ENCODE peak calls at places on chromosomes 16 and 17, in four cellular contexts. T is GM13977, F is cardiac fibroblast, N is PC-9. V is an unnamed sample.

GRCh38 chr17:54948380-54948779 is 20.1 kb downstream of the COX11 start:
- DNase-seq in T (no peak), F (peak), N (peak), V (no peak)

GRCh38 chr17:1590031-1590746 is 27.6 kb upstream of the PITPNA start:
- DNase-seq in T (peak), F (peak), N (peak), V (peak)

GRCh38 chr17:40122944-40123810 is 1.4 kb downstream of the MSL1 start:
- DNase-seq in T (peak), F (peak), N (no peak), V (peak)

GRCh38 chr16:29991571-29991904 is 3.9 kb downstream of the HIRIP3 start:
- DNase-seq in T (no peak), F (no peak), N (no peak), V (no peak)

GRCh38 chr17:18161226-18162094 is 22.2 kb upstream of the ALKBH5 start:
- DNase-seq in T (peak), F (no peak), N (no peak), V (peak)

GRCh38 chr17:45366691-45367090 is 49.9 kb upstream of the MAP3K14 start:
- DNase-seq in T (no peak), F (no peak), N (no peak), V (no peak)

GRCh38 chr16:85803570-85803969 is 4.1 kb downstream of the COX4I1 start:
- DNase-seq in T (no peak), F (no peak), N (no peak), V (no peak)

GRCh38 chr17:72683506-72684404 is 408.7 kb downstream of the SLC39A11 start:
- DNase-seq in T (no peak), F (peak), N (peak), V (no peak)

GRCh38 chr17:21174719-21175118 is 39.2 kb downstream of the TMEM11 start:
- DNase-seq in T (no peak), F (peak), N (no peak), V (peak)

GRCh38 chr17:44628234-44629188 is 27.8 kb upstream of the MEIOC start:
- DNase-seq in T (peak), F (peak), N (no peak), V (peak)

GRCh38 chr17:39563476-39563875 is 44.2 kb downstream of the NEUROD2 start:
- DNase-seq in T (no peak), F (peak), N (no peak), V (no peak)

GRCh38 chr16:63361032-63361624 is 1324.9 kb upstream of the CDH8 start:
- DNase-seq in T (peak), F (peak), N (no peak), V (peak)

GRCh38 chr16:30797670-30798309 is 10.8 kb upstream of the ZNF629 start:
- DNase-seq in T (no peak), F (no peak), N (peak), V (no peak)

GRCh38 chr16:84548971-84549844 is 44.7 kb upstream of the MEAK7 start:
- DNase-seq in T (no peak), F (no peak), N (no peak), V (no peak)

GRCh38 chr17:59420901-59421300 is 89.4 kb downstream of the YPEL2 start:
- DNase-seq in T (no peak), F (no peak), N (no peak), V (no peak)

GRCh38 chr17:47301161-47301560 is 22.6 kb upstream of the EFCAB13 start:
- DNase-seq in T (no peak), F (no peak), N (no peak), V (peak)

GRCh38 chr16:77820340-77820739 is 32.0 kb downstream of the VAT1L start:
- DNase-seq in T (no peak), F (no peak), N (no peak), V (no peak)

GRCh38 chr16:24051125-24051524 is 205.0 kb upstream of the CACNG3 start:
- DNase-seq in T (no peak), F (no peak), N (no peak), V (no peak)

GRCh38 chr16:50547340-50547865 is 793 bp upstream of the NKD1 start:
- DNase-seq in T (peak), F (peak), N (no peak), V (peak)
- TF ChIP-seq CTCF in T (peak), F (no peak), N (no peak), V (peak)

DNA sequence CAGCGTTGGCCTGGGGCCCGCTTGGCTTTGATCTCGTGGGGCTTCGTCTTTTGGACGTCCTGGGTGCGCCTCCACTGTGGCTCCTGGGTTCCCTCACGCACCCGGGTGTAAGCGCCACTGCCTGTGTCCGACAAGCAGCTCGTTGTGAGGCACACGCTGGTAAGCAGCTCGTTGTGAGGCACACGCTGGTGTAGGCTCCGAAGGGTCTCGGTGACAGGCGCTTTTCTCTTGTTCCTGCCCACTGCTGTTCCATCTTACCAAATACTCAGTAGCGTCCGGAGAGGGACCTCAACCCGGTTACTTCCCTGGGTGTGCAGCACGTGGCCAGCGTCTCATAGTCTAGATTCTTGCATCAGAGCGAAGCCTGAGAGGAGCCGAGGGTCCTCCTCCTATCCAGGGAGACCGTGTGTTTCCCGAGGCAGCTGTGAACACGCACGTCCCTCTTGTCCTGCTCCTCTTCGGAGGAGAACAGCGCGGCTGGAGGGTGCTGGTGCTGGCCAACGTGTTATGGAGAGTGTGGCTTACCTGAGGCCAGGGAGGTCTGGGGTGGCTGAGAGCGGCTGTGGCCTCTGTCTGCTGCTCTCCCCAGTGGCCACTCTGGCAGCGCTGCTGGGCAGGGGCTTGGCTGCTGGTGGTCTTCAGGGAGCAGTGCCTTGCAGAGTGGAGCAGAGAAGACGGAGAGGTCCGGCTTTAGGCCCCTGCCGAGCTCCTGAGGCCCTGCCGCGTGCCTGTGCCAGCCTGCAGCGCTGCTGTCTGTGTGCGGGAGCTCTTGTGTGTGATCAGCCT is 32.1 kb upstream of the ZNF750 start:
- DNase-seq in T (no peak), F (no peak), N (no peak), V (no peak)
- TF ChIP-seq CTCF in T (no peak), F (no peak), N (no peak), V (no peak)

GRCh38 chr16:68848786-68849185 is 5.5 kb downstream of the TANGO6 start:
- DNase-seq in T (no peak), F (no peak), N (no peak), V (no peak)

GRCh38 chr16:68844211-68844564 is 857 bp downstream of the TANGO6 start:
- DNase-seq in T (no peak), F (no peak), N (no peak), V (peak)

GRCh38 chr16:68839831-68840230 is 3.5 kb upstream of the TANGO6 start:
- DNase-seq in T (no peak), F (no peak), N (no peak), V (no peak)

DNA sequence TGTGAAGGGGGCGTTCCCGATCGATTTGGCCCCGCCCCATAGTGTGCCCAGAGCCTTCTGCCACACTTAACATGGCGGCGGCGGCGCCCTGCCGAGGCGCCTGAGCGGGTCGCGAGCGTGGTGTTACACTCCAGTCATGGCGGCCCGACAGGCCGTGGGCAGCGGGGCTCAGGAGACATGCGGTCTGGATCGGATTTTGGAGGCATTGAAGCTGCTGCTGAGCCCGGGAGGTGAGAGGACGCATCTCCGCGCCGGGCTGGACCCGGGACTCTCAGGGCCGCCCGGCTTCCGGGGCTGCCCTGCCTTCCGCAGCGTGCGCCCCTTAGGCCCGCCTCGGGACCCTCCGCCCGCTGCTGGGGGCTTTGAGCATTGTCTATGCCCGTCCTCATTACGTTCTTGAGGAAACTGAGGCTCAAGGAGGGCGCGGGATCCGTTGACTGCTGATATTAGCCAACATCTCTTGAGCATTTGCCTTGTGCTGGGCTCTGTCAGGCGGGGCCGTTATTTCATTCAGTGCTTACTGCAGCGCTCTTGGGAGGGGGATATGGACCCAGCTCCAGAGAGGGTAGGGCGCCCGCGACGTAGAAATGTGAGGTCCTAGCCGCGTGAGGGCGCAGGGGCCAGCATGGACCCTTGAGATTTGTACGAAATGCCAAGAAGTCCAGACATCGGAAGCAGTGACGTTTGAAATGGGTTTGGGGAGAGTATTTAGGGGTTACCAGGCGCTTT is at the start of gene TANGO6:
- DNase-seq in T (peak), F (peak), N (peak), V (peak)
- TF ChIP-seq CTCF in T (peak), F (peak), N (no peak), V (peak)

DNA sequence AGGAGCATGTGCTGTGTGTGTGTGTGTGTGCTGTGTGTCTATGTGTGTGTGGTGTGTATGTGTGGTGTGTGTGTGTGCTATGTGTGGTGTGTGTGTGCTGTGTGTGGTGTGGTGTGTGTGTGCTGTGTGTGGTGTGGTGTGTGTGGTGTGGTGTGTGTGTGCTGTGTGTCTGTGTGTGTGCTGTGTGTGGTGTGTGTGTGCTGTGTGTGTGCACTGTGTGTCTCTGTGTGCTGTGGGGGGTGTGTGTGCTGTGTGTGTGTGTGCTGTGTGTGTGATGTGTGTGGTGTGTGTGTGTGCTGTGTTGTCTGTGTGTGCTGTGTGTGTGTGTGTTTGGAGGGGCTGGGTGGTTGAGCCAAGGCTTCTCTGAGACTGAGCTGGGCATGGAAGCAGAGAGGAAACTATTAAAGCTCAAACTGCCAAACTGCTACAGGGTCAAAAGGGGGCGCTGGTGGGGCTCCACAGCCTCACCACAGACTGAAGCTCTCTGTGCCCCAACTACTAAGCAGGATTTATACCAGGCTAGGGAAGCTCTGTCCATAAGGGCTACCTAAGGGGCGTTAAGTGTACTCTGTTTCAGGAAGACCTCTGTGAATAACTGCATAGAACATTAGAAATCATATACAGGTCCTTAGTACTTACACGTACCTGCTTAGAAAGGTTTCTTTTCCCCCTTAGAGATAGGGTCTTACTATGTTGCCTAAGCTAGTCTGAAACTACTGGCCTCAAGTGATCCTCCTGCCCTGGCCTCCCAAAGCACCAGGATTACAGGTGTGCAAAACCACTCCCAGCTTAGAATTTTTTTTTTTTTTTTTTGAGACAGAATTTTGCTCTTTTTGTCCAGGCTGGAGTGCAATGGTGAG is 27.8 kb upstream of the GHDC start:
- DNase-seq in T (peak), F (peak), N (no peak), V (peak)
- TF ChIP-seq CTCF in T (peak), F (peak), N (peak), V (peak)

DNA sequence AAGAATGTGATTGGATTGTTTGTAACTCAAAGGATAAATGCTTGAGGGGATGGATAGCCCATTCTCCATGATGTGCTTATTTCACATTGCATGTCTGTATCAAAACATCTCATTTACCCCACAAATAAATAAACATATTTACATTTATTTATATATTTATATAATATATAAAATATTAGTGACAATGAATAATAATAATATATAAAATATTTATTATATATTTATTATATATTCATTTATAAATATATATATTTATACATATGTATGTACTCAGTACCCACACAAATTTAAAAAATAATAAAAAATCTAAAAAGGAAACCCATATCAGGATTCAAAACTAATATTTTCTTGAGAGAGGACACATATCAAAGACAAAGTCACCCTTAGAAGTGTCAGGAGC is 429.9 kb downstream of the KCNJ2 start:
- DNase-seq in T (no peak), F (no peak), N (no peak), V (no peak)
- TF ChIP-seq CTCF in T (no peak), F (no peak), N (no peak), V (no peak)

GRCh38 chr16:50448522-50448921 is 79.7 kb upstream of the BRD7 start:
- DNase-seq in T (no peak), F (no peak), N (no peak), V (no peak)
- TF ChIP-seq CTCF in T (no peak), F (no peak), N (peak), V (no peak)

DNA sequence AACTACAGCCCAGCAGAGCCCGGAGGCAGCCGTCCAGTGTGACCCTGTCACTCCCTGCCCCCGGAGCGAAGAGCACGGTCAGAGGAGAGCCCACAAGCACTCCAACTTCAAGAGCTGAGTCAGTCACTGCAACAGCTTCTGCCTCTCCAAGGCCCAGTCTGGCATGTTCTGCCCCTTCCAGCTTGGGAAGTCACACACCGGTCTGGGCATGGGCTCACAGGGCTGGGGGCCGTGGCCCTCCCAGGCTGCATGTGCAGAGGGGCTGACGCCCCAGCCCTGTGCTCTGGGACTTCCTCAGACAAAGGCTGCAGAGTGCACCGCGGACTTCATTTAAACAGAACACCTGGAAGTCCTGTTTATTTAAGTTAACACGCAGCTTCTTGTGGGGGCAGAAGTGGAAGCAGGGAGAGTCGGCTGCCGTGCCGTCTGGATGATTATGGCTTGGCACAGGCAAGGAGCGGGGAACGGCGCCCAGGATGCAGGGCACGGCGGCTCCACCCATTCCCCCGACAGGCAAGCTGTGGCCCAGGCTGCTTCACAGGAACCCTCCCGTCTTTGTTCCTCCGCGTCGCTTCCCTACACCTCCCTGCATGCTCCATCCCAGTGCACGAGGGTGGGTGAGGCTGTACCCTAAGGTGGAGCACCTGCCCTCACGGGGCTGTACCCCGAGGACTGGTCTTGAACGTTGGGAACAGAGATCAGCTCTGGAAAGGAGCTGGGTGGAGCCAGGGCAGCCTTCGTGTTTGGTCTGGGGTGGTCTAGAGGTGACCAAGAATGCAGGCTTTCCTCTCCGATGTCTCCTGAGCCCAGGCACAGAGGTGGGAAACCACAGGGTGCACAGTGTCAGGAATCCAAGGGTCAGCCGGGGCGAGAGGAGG is 68.8 kb upstream of the METRNL start:
- DNase-seq in T (no peak), F (no peak), N (no peak), V (peak)
- TF ChIP-seq CTCF in T (no peak), F (no peak), N (no peak), V (no peak)

DNA sequence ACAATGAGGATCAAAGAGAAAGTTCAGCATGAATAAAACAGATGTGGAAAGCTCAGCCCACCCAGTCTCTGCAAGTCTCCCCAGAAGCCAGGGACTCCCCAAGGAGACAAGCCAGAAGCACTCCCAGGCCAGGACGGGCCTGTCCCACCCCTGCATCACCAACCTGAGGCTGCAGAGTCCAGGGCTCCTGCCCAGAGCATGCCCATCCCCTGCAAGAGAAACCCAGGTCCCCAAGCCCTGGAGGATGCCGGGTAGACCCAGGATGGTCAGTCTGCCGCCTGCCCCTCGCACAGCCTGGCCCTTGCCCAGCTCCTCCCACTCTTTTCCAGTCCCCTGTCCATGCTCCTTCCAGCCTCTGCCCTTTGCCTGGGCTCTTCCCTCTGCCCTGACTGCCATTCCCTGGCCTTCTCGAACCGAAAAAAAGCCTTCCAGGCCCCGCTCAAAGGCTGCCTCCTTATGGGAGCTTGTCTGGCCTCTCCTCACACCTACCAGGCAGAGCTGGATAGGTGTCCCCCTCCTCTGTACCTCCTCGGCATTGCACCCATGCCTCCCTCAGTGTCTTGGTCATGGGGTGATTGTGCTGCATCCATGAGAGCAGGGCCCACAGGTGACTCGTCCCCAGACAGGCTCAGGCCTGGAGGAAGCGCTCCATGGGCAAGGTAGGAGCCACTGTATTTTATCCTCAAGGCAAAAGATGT is 44.8 kb downstream of the BEAN1 start:
- DNase-seq in T (peak), F (no peak), N (no peak), V (no peak)
- TF ChIP-seq CTCF in T (no peak), F (no peak), N (no peak), V (no peak)

GRCh38 chr16:745739-746138 is 4.9 kb upstream of the CIAO3 start:
- DNase-seq in T (peak), F (no peak), N (peak), V (peak)

GRCh38 chr16:747978-748746 is 7.4 kb upstream of the CIAO3 start:
- DNase-seq in T (no peak), F (no peak), N (no peak), V (no peak)

GRCh38 chr16:743794-744500 is 3.1 kb upstream of the CIAO3 start:
- DNase-seq in T (no peak), F (no peak), N (peak), V (no peak)

GRCh38 chr16:749010-749409 is 8.2 kb upstream of the CIAO3 start:
- DNase-seq in T (no peak), F (peak), N (peak), V (no peak)

GRCh38 chr16:746637-747036 is 5.8 kb upstream of the CIAO3 start:
- DNase-seq in T (no peak), F (no peak), N (no peak), V (no peak)
- TF ChIP-seq CTCF in T (no peak), F (no peak), N (no peak), V (no peak)

GRCh38 chr17:74873036-74873873 is 461 bp upstream of the FDXR start:
- DNase-seq in T (peak), F (peak), N (peak), V (peak)
- TF ChIP-seq CTCF in T (no peak), F (no peak), N (no peak), V (no peak)